ENCODE peak calls at places on chromosomes 6 and 20, in five cellular contexts. D is testis; T is Peyer's patch; W is CD8-positive, alpha-beta memory T cell; I is AG04450. Y is an unnamed sample.

GRCh38 chr6:44100088-44100550 is 27.1 kb downstream of the MRPL14 start:
- DNase-seq in D (peak), T (no peak), W (no peak), I (no peak), Y (no peak)

GRCh38 chr6:88662163-88662580 is 301.2 kb downstream of the RNGTT start:
- DNase-seq in D (no peak), T (peak), W (no peak), I (no peak), Y (no peak)

GRCh38 chr20:25274891-25275812 is 27.3 kb downstream of the PYGB start:
- DNase-seq in D (peak), T (peak), W (no peak), I (no peak), Y (no peak)

GRCh38 chr6:113361014-113361645 is 496.0 kb upstream of the MARCKS start:
- DNase-seq in D (no peak), T (no peak), W (no peak), I (no peak), Y (no peak)

GRCh38 chr6:169313347-169314010 is 59.8 kb upstream of the THBS2 start:
- DNase-seq in D (no peak), T (no peak), W (no peak), I (no peak), Y (no peak)

GRCh38 chr6:7813193-7813592 is 87.3 kb downstream of the BMP6 start:
- DNase-seq in D (no peak), T (no peak), W (no peak), I (no peak), Y (no peak)

GRCh38 chr6:169188051-169188863 is 65.4 kb downstream of the THBS2 start:
- DNase-seq in D (no peak), T (no peak), W (no peak), I (peak), Y (no peak)

GRCh38 chr6:5537967-5538366 is 276.7 kb downstream of the FARS2 start:
- DNase-seq in D (no peak), T (no peak), W (no peak), I (no peak), Y (no peak)

GRCh38 chr20:57072184-57072583 is 194.3 kb downstream of the BMP7 start:
- DNase-seq in D (no peak), T (no peak), W (no peak), I (no peak), Y (no peak)

GRCh38 chr6:104423691-104424090 is 436.0 kb downstream of the HACE1 start:
- DNase-seq in D (no peak), T (no peak), W (no peak), I (no peak), Y (no peak)

GRCh38 chr6:93391982-93392381 is 27.4 kb downstream of the EPHA7 start:
- DNase-seq in D (no peak), T (no peak), W (no peak), I (no peak), Y (no peak)

GRCh38 chr20:8163543-8163942 is 31.5 kb downstream of the PLCB1 start:
- DNase-seq in D (no peak), T (no peak), W (no peak), I (no peak), Y (no peak)

GRCh38 chr6:69408886-69409285 is 387.9 kb downstream of the LMBRD1 start:
- DNase-seq in D (no peak), T (no peak), W (no peak), I (no peak), Y (no peak)

GRCh38 chr6:36845233-36845632 is 6.0 kb upstream of the CPNE5 start:
- DNase-seq in D (no peak), T (no peak), W (no peak), I (no peak), Y (no peak)

GRCh38 chr6:148509152-148509571 is 166.5 kb downstream of the SASH1 start:
- DNase-seq in D (no peak), T (no peak), W (no peak), I (no peak), Y (no peak)

GRCh38 chr6:41768545-41769308 is 11.0 kb downstream of the FRS3 start:
- DNase-seq in D (no peak), T (no peak), W (no peak), I (no peak), Y (no peak)

GRCh38 chr6:144007779-144008500 is at the start of gene PLAGL1:
- DNase-seq in D (peak), T (peak), W (no peak), I (peak), Y (peak)
- H3K27ac ChIP-seq in D (peak), T (peak), W (peak), I (no peak), Y (no peak)

DNA sequence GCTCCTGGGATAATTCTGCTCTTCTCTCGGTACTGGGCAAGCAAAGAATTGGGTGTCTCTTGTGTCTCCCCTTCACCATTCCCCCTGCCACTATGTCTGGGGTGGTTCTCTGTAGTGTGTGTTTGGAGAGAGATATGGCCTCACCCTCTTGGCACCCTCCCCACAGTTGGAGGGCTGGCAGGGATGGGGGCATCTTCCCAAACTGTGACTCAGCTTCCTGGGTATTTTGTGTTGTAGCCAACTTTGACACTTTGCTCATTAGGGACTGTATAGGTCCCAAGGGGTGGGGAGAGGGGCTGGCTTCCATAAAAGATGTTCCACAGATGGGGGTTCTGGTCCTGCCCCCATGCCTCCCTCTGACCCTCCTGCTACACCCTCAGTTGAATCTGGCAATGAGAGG is 1.7 kb downstream of the TNXB start:
- DNase-seq in D (no peak), T (no peak), W (no peak), I (no peak), Y (no peak)
- H3K4me3 ChIP-seq in D (no peak), T (no peak), W (no peak), I (no peak), Y (no peak)

GRCh38 chr20:44594730-44595129 is 12.4 kb downstream of the PKIG start:
- DNase-seq in D (no peak), T (no peak), W (no peak), I (peak), Y (no peak)
- H3K27ac ChIP-seq in D (no peak), T (peak), W (no peak), I (peak), Y (no peak)

DNA sequence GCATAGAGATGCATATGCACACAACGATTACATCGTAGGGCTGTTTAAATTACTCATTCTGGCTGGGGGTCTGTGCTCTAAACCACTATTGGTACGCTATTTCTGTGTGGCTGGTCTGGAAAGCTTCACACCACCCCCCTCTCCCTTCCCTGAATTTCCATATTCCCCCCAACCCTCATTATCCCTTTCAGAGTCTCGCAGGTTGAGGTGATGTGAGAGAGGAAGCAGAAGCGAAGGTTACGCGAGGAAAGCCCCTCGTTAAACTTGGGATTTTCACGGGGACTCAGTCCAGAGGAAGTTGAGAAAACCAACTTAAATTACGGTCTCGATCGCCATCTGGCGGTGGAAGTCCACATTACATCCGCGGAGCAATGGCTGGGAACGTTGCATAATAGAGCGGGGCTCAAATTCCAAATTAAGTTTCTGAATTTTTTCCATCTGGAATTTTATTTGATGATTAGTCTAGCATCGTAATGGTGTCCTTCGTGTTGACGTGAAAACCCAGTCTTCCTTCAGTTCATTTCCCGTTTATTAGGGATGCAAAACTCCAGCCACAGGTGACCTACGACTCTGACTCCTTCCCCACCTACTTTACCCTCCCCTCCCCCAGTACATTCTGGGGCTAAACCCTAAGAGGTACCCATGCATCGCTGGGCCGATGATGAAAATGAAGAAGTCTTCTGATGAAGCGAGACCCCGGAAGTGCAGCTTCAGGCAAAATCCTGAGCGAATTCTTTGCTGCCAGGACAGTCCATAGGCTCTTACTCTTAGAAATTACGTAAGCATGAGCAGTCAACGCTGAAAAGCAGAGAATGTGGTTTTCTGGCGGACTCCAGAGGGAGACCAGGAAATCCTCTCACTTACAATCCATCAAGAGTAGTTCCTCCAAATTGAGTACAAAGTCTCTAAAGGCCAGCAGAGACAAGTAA is 19.7 kb downstream of the HLA-DOB start:
- DNase-seq in D (peak), T (peak), W (peak), I (no peak), Y (peak)
- H3K4me3 ChIP-seq in D (no peak), T (peak), W (peak), I (peak), Y (no peak)

DNA sequence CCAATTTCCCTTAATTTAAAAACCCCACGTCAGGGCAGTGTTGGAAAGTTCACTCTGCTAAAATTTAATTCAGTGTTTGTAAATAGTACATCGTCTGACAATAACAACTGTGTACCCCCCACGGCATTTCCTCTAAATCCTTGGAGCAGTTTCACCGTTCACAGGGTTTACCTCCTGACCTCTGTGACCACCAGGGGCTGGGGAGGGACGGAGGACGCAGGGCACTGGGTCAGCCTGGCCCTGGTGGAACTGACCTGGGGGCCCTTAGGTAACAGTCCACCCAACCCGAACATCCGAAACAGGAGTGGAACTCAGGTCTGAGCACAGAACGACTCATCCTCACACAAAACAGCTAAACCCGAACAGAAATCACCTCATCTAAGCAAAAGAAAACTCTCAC is 2.1 kb downstream of the ZBTB46 start:
- DNase-seq in D (no peak), T (no peak), W (no peak), I (no peak), Y (no peak)
- H3K27ac ChIP-seq in D (peak), T (peak), W (no peak), I (no peak), Y (no peak)